ENCODE peak calls at places on chromosomes 16 and 17, in seven cellular contexts. J is HCEC 1CT; F is stimulated activated CD4-positive, alpha-beta T cell treated with anti-CD3 and anti-CD28 coated beads, Interleukin-15, amount 100 ng/mL, for 24 hours; R is C1 segment of cervical spinal cord; L is HepG2; V is fibroblast of villous mesenchyme; Q is effector memory CD8-positive, alpha-beta T cell. P is an unnamed sample.

GRCh38 chr16:86300746-86301480 is 209.4 kb upstream of the FOXF1 start:
- DNase-seq in R (no peak), L (no peak), Q (no peak), F (no peak), V (peak), J (peak), P (peak)

GRCh38 chr16:11084484-11085024 is 140.2 kb downstream of the CLEC16A start:
- DNase-seq in F (no peak), J (peak), Q (no peak), V (peak), L (peak), R (no peak), P (peak)

GRCh38 chr16:81817296-81817695 is 38.2 kb downstream of the PLCG2 start:
- DNase-seq in R (no peak), V (no peak), J (no peak), F (no peak), L (no peak), Q (peak), P (no peak)

GRCh38 chr16:14186007-14186953 is 115.2 kb downstream of the MRTFB start:
- DNase-seq in F (no peak), Q (no peak), R (peak), J (peak), V (peak), L (no peak), P (peak)

GRCh38 chr17:19386276-19386863 is 620 bp downstream of the MFAP4 start:
- DNase-seq in R (no peak), Q (no peak), J (peak), F (no peak), V (peak), L (no peak), P (peak)

GRCh38 chr17:28953444-28954118 is 2.3 kb upstream of the PHF12 start:
- DNase-seq in Q (peak), L (peak), J (peak), V (peak), F (peak), R (peak), P (peak)

GRCh38 chr17:8155341-8156173 is 3.4 kb upstream of the PER1 start:
- DNase-seq in Q (peak), L (no peak), F (no peak), R (peak), J (no peak), V (peak), P (no peak)

GRCh38 chr17:4499431-4500187 is 928 bp downstream of the SPNS2 start:
- DNase-seq in Q (peak), L (no peak), F (peak), J (peak), V (no peak), R (peak), P (no peak)

GRCh38 chr16:85256190-85256739 is 144.0 kb upstream of the CIBAR2 start:
- DNase-seq in R (no peak), J (no peak), L (no peak), Q (no peak), F (no peak), V (no peak), P (no peak)

GRCh38 chr17:62895256-62895649 is 70.8 kb upstream of the TANC2 start:
- DNase-seq in Q (no peak), J (no peak), V (no peak), R (no peak), L (no peak), F (no peak), P (no peak)

GRCh38 chr16:85891033-85891775 is 7.8 kb upstream of the IRF8 start:
- DNase-seq in F (no peak), V (no peak), R (no peak), L (peak), Q (no peak), J (no peak), P (peak)

GRCh38 chr16:1786242-1787055 is 3.7 kb downstream of the NUBP2 start:
- DNase-seq in L (no peak), J (no peak), F (peak), V (no peak), R (no peak), Q (no peak), P (no peak)

GRCh38 chr16:81137012-81137335 is 40.8 kb upstream of the GCSH start:
- DNase-seq in V (peak), R (no peak), L (no peak), F (no peak), Q (no peak), J (no peak), P (no peak)

GRCh38 chr16:14097182-14097951 is 26.2 kb downstream of the MRTFB start:
- DNase-seq in J (no peak), Q (no peak), L (peak), R (no peak), F (no peak), V (peak), P (no peak)

GRCh38 chr16:55323637-55324490 is at the start of gene IRX6:
- DNase-seq in F (no peak), J (no peak), L (no peak), R (no peak), Q (no peak), V (no peak), P (no peak)

GRCh38 chr17:57861000-57861736 is 11.3 kb upstream of the MRPS23 start:
- DNase-seq in L (peak), J (peak), R (peak), F (peak), V (peak), Q (peak), P (peak)

GRCh38 chr17:10082795-10083194 is 115.6 kb downstream of the GAS7 start:
- DNase-seq in J (no peak), V (no peak), R (no peak), Q (no peak), L (no peak), F (no peak), P (no peak)

GRCh38 chr17:36475346-36475970 is 11.0 kb upstream of the ZNHIT3 start:
- DNase-seq in F (no peak), R (peak), Q (no peak), J (no peak), V (no peak), L (no peak), P (no peak)

GRCh38 chr17:4678448-4679026 is 25.4 kb downstream of the PELP1 start:
- DNase-seq in V (peak), L (peak), Q (no peak), F (peak), R (no peak), J (peak), P (peak)

GRCh38 chr17:49384962-49385361 is 22.9 kb upstream of the ZNF652 start:
- DNase-seq in J (no peak), V (no peak), L (no peak), F (no peak), R (no peak), Q (no peak), P (no peak)